ENCODE peak calls at places on chromosomes 12 and 14, in four cellular contexts. C, N, H and U are unnamed samples.

GRCh38 chr12:4809013-4809448 is 88.8 kb downstream of the GALNT8 start:
- DNase-seq in N (peak; percentile 18), C (no peak), H (peak; percentile 4), U (peak; percentile 24)

GRCh38 chr14:100732766-100733100 is 6.0 kb downstream of the DLK1 start:
- DNase-seq in N (no peak), C (no peak), H (no peak), U (no peak)

GRCh38 chr14:77066555-77067172 is 31.4 kb upstream of the CIPC start:
- DNase-seq in H (no peak), C (no peak), N (no peak), U (no peak)

GRCh38 chr12:124391340-124392261 is 96.7 kb downstream of the RFLNA start:
- DNase-seq in C (peak; percentile 24), N (peak; percentile 49), H (peak; percentile 73), U (no peak)

GRCh38 chr12:118371354-118372282 is 1.1 kb downstream of the TAOK3 start:
- DNase-seq in N (peak; percentile 7), C (no peak), H (peak; percentile 41), U (peak; percentile 6)

GRCh38 chr14:23364164-23364571 is 804 bp downstream of the EFS start:
- DNase-seq in C (no peak), H (no peak), N (no peak), U (no peak)

GRCh38 chr12:64780531-64781373 is 21.5 kb upstream of the GNS start:
- DNase-seq in H (peak; percentile 71), N (peak; percentile 13), C (no peak), U (no peak)

GRCh38 chr14:87966816-87967215 is 26.2 kb downstream of the GALC start:
- DNase-seq in H (no peak), N (no peak), C (no peak), U (no peak)

GRCh38 chr14:41607966-41608663 is 1.4 kb downstream of the LRFN5 start:
- DNase-seq in N (no peak), H (no peak), C (no peak), U (no peak)

GRCh38 chr14:73462078-73462715 is 3.9 kb upstream of the NUMB start:
- DNase-seq in N (no peak), C (no peak), H (peak; percentile 89), U (no peak)

GRCh38 chr12:29783773-29784666 is at the start of gene TMTC1:
- DNase-seq in H (peak; percentile 48), N (peak; percentile 1), C (no peak), U (no peak)

GRCh38 chr14:95620659-95621059 is 65.6 kb upstream of the TCL1B start:
- DNase-seq in N (no peak), C (peak; percentile 6), H (no peak), U (peak; percentile 48)

GRCh38 chr12:85191-85666 is 18.7 kb downstream of the IQSEC3 start:
- DNase-seq in C (no peak), N (no peak), H (no peak), U (no peak)

GRCh38 chr14:65208548-65208947 is 106.2 kb upstream of the MAX start:
- DNase-seq in H (no peak), C (no peak), N (no peak), U (no peak)

GRCh38 chr14:99862111-99862510 is 68.9 kb downstream of the EML1 start:
- DNase-seq in C (no peak), N (no peak), H (no peak), U (no peak)

GRCh38 chr14:31716208-31716607 is 155.0 kb downstream of the NUBPL start:
- DNase-seq in N (no peak), C (no peak), H (no peak), U (no peak)

GRCh38 chr12:2447861-2448260 is 346.9 kb upstream of the FKBP4 start:
- DNase-seq in N (no peak), H (no peak), C (no peak), U (no peak)

GRCh38 chr12:97912943-97913342 is 450.3 kb downstream of the RMST start:
- DNase-seq in N (no peak), H (no peak), C (no peak), U (no peak)

GRCh38 chr14:100147691-100148464 is 11.6 kb downstream of the DEGS2 start:
- DNase-seq in N (no peak), C (no peak), H (no peak), U (no peak)

GRCh38 chr12:45980540-45980939 is 9.8 kb downstream of the SCAF11 start:
- DNase-seq in C (no peak), H (no peak), N (no peak), U (no peak)

GRCh38 chr14:91869556-91869955 is 2.2 kb upstream of the TC2N start:
- DNase-seq in C (no peak), H (no peak), N (no peak), U (no peak)

GRCh38 chr14:75294649-75295033 is 16.0 kb downstream of the FOS start:
- DNase-seq in N (no peak), H (peak; percentile 54), C (no peak), U (no peak)

GRCh38 chr12:89433634-89434033 is 81.3 kb upstream of the DUSP6 start:
- DNase-seq in C (no peak), N (no peak), H (no peak), U (no peak)

GRCh38 chr12:6716874-6717437 is 6.9 kb upstream of the COPS7A start:
- DNase-seq in H (no peak), N (no peak), C (no peak), U (no peak)

GRCh38 chr12:116126610-116127009 is 150.9 kb downstream of the MED13L start:
- DNase-seq in N (no peak), C (no peak), H (no peak), U (no peak)

GRCh38 chr12:76176935-76177334 is 92.5 kb upstream of the NAP1L1 start:
- DNase-seq in H (no peak), N (no peak), C (no peak), U (no peak)

GRCh38 chr14:64510825-64511679 is 6.5 kb downstream of the ZBTB1 start:
- DNase-seq in N (peak; percentile 45), H (peak; percentile 93), C (peak; percentile 65), U (peak; percentile 63)

GRCh38 chr14:33962016-33962415 is 11.1 kb upstream of the EGLN3 start:
- DNase-seq in C (no peak), H (no peak), N (no peak), U (no peak)

GRCh38 chr12:55728932-55729591 is at the start of gene CD63:
- DNase-seq in N (peak; percentile 75), H (peak; percentile 93), C (peak; percentile 21), U (no peak)

GRCh38 chr14:68549057-68549421 is 243.8 kb downstream of the ZFP36L1 start:
- DNase-seq in C (no peak), N (no peak), H (no peak), U (no peak)

GRCh38 chr12:47964102-47964723 is 817 bp downstream of the TMEM106C start:
- DNase-seq in H (peak; percentile 69), C (no peak), N (no peak), U (peak; percentile 30)

GRCh38 chr14:102279688-102280348 is 25.1 kb downstream of the MOK start:
- DNase-seq in N (no peak), C (no peak), H (no peak), U (no peak)

GRCh38 chr14:59229653-59230406 is 41.4 kb downstream of the DAAM1 start:
- DNase-seq in H (no peak), N (no peak), C (peak; percentile 2), U (peak; percentile 3)

GRCh38 chr14:105487449-105487985 is 831 bp downstream of the CRIP1 start:
- DNase-seq in H (peak; percentile 69), C (peak; percentile 88), N (no peak), U (peak; percentile 70)

GRCh38 chr12:66533767-66534166 is 145.1 kb downstream of the GRIP1 start:
- DNase-seq in C (no peak), N (no peak), H (no peak), U (no peak)

GRCh38 chr12:50325890-50326391 is 42.6 kb upstream of the LIMA1 start:
- DNase-seq in N (no peak), C (no peak), H (peak; percentile 34), U (no peak)

GRCh38 chr12:54988402-54989054 is 4.0 kb upstream of the TESPA1 start:
- DNase-seq in C (no peak), N (no peak), H (peak; percentile 58), U (no peak)

GRCh38 chr14:73787760-73788508 is 63.7 kb upstream of the PTGR2 start:
- DNase-seq in N (no peak), C (no peak), H (peak; percentile 42), U (no peak)